ENCODE peak calls at places on chromosomes 7 and 10, in seven cellular contexts. L, T, X, I, Y, J and N are unnamed samples.

GRCh38 chr10:102764340-102765257 is 20.9 kb downstream of the WBP1L start:
- DNase-seq in J (no peak), T (peak; percentile 72), X (no peak), L (no peak), I (peak; percentile 74), Y (peak; percentile 41), N (peak; percentile 33)

GRCh38 chr7:91267558-91267955 is 3.3 kb downstream of the FZD1 start:
- DNase-seq in T (no peak), L (no peak), Y (peak; percentile 75), J (no peak), I (peak; percentile 86), X (no peak), N (no peak)

GRCh38 chr7:106464169-106464568 is 179.4 kb upstream of the NAMPT start:
- DNase-seq in L (no peak), I (no peak), X (no peak), Y (no peak), T (no peak), J (no peak), N (no peak)

GRCh38 chr10:63611078-63611477 is 89.9 kb downstream of the REEP3 start:
- DNase-seq in T (no peak), L (no peak), I (no peak), X (no peak), J (no peak), Y (peak; percentile 52), N (no peak)

GRCh38 chr10:79162861-79163662 is 94.3 kb downstream of the ZMIZ1 start:
- DNase-seq in I (no peak), Y (peak; percentile 54), J (no peak), L (no peak), T (no peak), X (peak; percentile 64), N (no peak)

GRCh38 chr7:77454802-77455201 is 38.7 kb upstream of the GSAP start:
- DNase-seq in J (no peak), L (no peak), Y (no peak), T (no peak), I (no peak), X (no peak), N (no peak)

GRCh38 chr7:116455009-116455408 is 44.5 kb upstream of the CAV2 start:
- DNase-seq in L (no peak), I (peak; percentile 66), T (no peak), Y (peak; percentile 87), J (no peak), X (no peak), N (no peak)

GRCh38 chr10:75972494-75973276 is 541.3 kb downstream of the LRMDA start:
- DNase-seq in L (no peak), X (no peak), J (no peak), I (peak; percentile 57), T (peak; percentile 72), Y (peak; percentile 52), N (no peak)

GRCh38 chr7:142957723-142958122 is 4.4 kb downstream of the KEL start:
- DNase-seq in Y (no peak), L (no peak), X (no peak), I (no peak), T (no peak), J (no peak), N (no peak)

GRCh38 chr7:44075296-44076075 is 6.8 kb downstream of the POLM start:
- DNase-seq in I (no peak), Y (no peak), X (no peak), J (no peak), T (no peak), L (no peak), N (no peak)

GRCh38 chr7:139427788-139428187 is 55.7 kb downstream of the KLRG2 start:
- DNase-seq in T (no peak), I (no peak), X (no peak), J (no peak), Y (no peak), L (no peak), N (no peak)

GRCh38 chr10:102327002-102327401 is 68.5 kb upstream of the NFKB2 start:
- DNase-seq in T (no peak), X (no peak), J (peak; percentile 71), I (no peak), Y (no peak), L (no peak), N (no peak)

GRCh38 chr10:128078136-128078969 is 47.9 kb downstream of the MKI67 start:
- DNase-seq in L (no peak), T (no peak), X (peak; percentile 76), J (peak; percentile 63), Y (peak; percentile 37), I (peak; percentile 70), N (peak; percentile 79)

GRCh38 chr10:63722537-63722936 is 201.3 kb downstream of the REEP3 start:
- DNase-seq in Y (peak; percentile 64), X (no peak), J (no peak), L (no peak), I (peak; percentile 89), T (peak; percentile 59), N (no peak)

GRCh38 chr10:34854147-34854601 is 39.1 kb upstream of the PARD3 start:
- DNase-seq in T (peak; percentile 33), X (peak; percentile 18), I (peak; percentile 59), J (no peak), Y (peak; percentile 64), L (no peak), N (no peak)

GRCh38 chr10:123835575-123835974 is 56.0 kb downstream of the CPXM2 start:
- DNase-seq in X (no peak), T (no peak), J (no peak), L (no peak), Y (no peak), I (no peak), N (no peak)

GRCh38 chr7:100673942-100674431 is 447 bp downstream of the GNB2 start:
- DNase-seq in J (no peak), L (peak; percentile 59), I (peak; percentile 59), X (no peak), Y (no peak), T (peak; percentile 60), N (no peak)

DNA sequence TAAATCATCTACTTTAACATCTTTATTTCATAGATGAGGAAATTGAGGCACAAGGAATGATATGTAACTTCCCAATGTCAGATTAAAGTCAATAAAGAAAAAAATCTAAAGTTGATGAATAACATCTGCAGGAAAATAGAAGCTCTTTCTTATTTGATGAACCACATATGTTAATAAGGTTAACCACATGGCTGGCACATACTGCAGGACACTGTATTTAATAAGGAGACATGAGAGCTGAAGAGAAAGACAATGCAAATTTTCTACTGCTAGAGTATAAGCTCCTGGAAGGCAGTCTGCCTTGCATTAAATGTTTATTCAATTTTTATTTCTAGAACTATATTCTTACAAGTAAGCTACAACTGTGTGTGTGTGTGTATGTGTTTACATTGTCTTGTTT is 4.4 kb downstream of the RAB11FIP2 start:
- DNase-seq in X (no peak), I (no peak), J (no peak), T (no peak), Y (no peak), L (no peak), N (no peak)
- H3K4me1 ChIP-seq in X (peaks cover 45% of the 10 kb centered on the region), I (peaks cover 50% of the 10 kb centered on the region), J (peaks cover 44% of the 10 kb centered on the region), T (no peaks in the 10 kb centered on the region), Y (no peaks in the 10 kb centered on the region), L (peaks cover 57% of the 10 kb centered on the region), N (peaks cover 6% of the 10 kb centered on the region)

GRCh38 chr7:1931951-1932270 is 261.8 kb downstream of the ELFN1 start:
- DNase-seq in X (no peak), T (no peak), J (no peak), L (no peak), I (no peak), Y (no peak), N (no peak)

GRCh38 chr7:1931248-1931950 is 261.3 kb downstream of the ELFN1 start:
- DNase-seq in X (no peak), Y (peak; percentile 39), J (no peak), I (peak; percentile 14), L (no peak), T (no peak), N (no peak)

GRCh38 chr7:1934756-1935155 is 264.7 kb downstream of the ELFN1 start:
- DNase-seq in I (no peak), J (no peak), Y (no peak), X (no peak), T (no peak), L (peak; percentile 10), N (no peak)

GRCh38 chr7:1934017-1934416 is 263.9 kb downstream of the ELFN1 start:
- DNase-seq in I (no peak), L (peak; percentile 6), X (no peak), Y (no peak), J (no peak), T (no peak), N (no peak)

DNA sequence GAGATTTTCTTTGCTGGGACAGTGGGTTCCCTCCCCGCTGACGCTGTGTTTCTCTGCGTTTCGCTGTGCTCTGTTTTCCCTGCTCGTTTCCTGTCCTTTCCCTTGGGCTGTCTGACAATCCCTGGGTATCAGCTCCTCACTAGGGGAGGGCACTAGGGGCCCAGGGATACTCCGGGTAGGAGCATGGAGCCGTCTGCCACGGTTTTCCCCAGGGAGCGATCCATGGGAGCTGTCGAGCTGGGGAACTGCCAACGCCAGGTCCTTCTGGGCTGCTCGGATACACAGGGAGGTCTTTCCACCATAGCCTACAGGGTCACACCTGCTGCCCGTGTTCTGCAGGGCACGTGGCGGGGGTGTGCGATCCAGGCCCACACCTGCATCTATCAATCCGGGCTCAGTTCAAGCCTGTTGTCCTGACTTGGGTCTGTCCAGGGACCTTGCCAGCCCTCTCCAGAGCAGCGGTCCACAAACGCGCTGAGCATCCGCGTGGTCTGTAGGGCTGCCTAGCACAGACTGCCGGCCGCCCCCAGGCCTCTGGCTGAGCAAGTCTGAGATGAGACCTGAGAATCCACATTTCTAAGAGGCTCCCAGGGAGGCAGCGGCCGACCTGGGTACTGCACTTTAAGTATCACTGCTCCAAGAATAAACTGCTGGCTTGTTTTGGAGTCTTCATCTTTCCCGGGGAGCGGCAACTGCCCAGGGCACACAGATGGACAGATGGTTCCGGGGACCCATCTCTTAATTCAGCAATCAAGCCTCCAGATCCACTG is 263.2 kb downstream of the ELFN1 start:
- DNase-seq in T (no peak), L (no peak), X (no peak), J (no peak), I (no peak), Y (no peak), N (no peak)
- H3K4me1 ChIP-seq in T (no peaks in the 10 kb centered on the region), L (no peaks in the 10 kb centered on the region), X (no peaks in the 10 kb centered on the region), J (no peaks in the 10 kb centered on the region), I (no peaks in the 10 kb centered on the region), Y (peaks cover 2% of the 10 kb centered on the region), N (no peaks in the 10 kb centered on the region)

DNA sequence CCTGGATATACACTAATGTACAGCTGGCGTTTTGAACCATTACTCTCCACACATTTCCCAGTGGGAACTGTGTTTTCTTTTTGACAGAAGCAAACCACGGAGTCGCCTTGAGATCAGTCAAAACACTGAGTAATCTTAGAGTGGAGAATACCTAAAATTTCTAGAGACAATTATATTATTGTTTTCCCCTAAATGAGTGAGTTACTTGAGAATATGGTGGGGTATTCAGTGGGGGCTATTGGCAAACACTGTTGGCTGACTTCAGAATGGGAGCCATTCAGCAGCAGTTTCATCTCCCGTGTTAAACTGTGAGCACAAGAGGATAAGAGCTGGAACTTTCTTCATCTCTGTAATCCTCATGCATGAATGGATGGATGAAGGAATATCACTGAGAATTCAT is 6.2 kb downstream of the IL2RA start:
- DNase-seq in L (no peak), T (no peak), J (no peak), Y (no peak), I (no peak), X (no peak), N (no peak)
- H3K4me1 ChIP-seq in L (peaks cover 19% of the 10 kb centered on the region), T (no peaks in the 10 kb centered on the region), J (no peaks in the 10 kb centered on the region), Y (peaks cover 3% of the 10 kb centered on the region), I (peaks cover 19% of the 10 kb centered on the region), X (peaks cover 3% of the 10 kb centered on the region), N (no peaks in the 10 kb centered on the region)

DNA sequence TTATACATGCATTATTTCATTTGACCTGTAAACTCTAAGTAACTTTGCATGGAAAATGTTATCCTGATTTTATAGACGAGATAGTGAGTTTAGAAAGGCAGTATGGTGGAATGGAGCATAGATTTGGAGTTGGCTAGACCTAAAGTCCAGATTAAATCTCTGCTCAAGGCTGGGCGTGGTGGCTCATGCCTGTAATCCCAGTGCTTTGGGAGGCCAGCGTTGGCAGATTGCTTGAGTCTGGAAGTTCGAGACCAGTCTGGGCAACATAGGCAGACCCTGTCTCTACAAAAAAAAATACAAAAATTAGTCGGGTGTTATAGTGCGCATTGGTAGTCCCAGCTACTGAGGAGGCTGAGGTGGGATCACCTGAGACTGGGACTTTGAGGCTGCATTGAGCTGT is 9.4 kb downstream of the PTEN start:
- DNase-seq in Y (no peak), X (no peak), J (no peak), T (no peak), L (no peak), I (no peak), N (no peak)
- H3K4me1 ChIP-seq in Y (peaks cover 3% of the 10 kb centered on the region), X (peaks cover 65% of the 10 kb centered on the region), J (peaks cover 10% of the 10 kb centered on the region), T (no peaks in the 10 kb centered on the region), L (peaks cover 50% of the 10 kb centered on the region), I (peaks cover 62% of the 10 kb centered on the region), N (peaks cover 8% of the 10 kb centered on the region)